ENCODE peak calls at places on chromosome 22, in nine cellular contexts. One of them, this sample, is unnamed. For H3K4me1, the result is how much of the 10 kb centered on the place peaks cover.

GRCh38 chr22:45830531-45831245 is 146.3 kb downstream of the WNT7B start:
- DNase-seq in neural progenitor cell: no peak
- DNase-seq in GM23338: no peak
- DNase-seq in HCT116: no peak
- DNase-seq in GM23248: peak
- DNase-seq in PC-3: peak
- DNase-seq in SK-N-SH: no peak
- DNase-seq in MM.1S: no peak
- DNase-seq in OCI-LY7: no peak
- DNase-seq in this sample: no peak

GRCh38 chr22:35872451-35872850 is 154.8 kb downstream of the APOL5 start:
- DNase-seq in MM.1S: no peak
- DNase-seq in HCT116: no peak
- DNase-seq in PC-3: no peak
- DNase-seq in GM23338: no peak
- DNase-seq in OCI-LY7: no peak
- DNase-seq in neural progenitor cell: no peak
- DNase-seq in SK-N-SH: no peak
- DNase-seq in GM23248: no peak
- DNase-seq in this sample: no peak

GRCh38 chr22:42979606-42980005 is 35.3 kb downstream of the PACSIN2 start:
- DNase-seq in GM23338: no peak
- DNase-seq in SK-N-SH: no peak
- DNase-seq in neural progenitor cell: no peak
- DNase-seq in MM.1S: no peak
- DNase-seq in PC-3: no peak
- DNase-seq in HCT116: no peak
- DNase-seq in OCI-LY7: no peak
- DNase-seq in GM23248: no peak
- DNase-seq in this sample: no peak

GRCh38 chr22:47275479-47276218 is 513.2 kb downstream of the TBC1D22A start:
- DNase-seq in GM23248: no peak
- DNase-seq in GM23338: no peak
- DNase-seq in HCT116: no peak
- DNase-seq in neural progenitor cell: no peak
- DNase-seq in SK-N-SH: no peak
- DNase-seq in PC-3: peak
- DNase-seq in OCI-LY7: no peak
- DNase-seq in MM.1S: no peak
- DNase-seq in this sample: no peak

GRCh38 chr22:35409783-35410662 is 10.1 kb downstream of the MCM5 start:
- DNase-seq in OCI-LY7: peak
- DNase-seq in SK-N-SH: no peak
- DNase-seq in PC-3: no peak
- DNase-seq in HCT116: no peak
- DNase-seq in GM23248: no peak
- DNase-seq in MM.1S: no peak
- DNase-seq in neural progenitor cell: no peak
- DNase-seq in GM23338: no peak
- DNase-seq in this sample: no peak

GRCh38 chr22:32712644-32713355 is 88.7 kb upstream of the TIMP3 start:
- DNase-seq in neural progenitor cell: no peak
- DNase-seq in HCT116: no peak
- DNase-seq in OCI-LY7: no peak
- DNase-seq in GM23248: peak
- DNase-seq in MM.1S: no peak
- DNase-seq in PC-3: no peak
- DNase-seq in SK-N-SH: no peak
- DNase-seq in GM23338: no peak
- DNase-seq in this sample: no peak

GRCh38 chr22:34814260-34814659 is 251.7 kb upstream of the ISX start:
- DNase-seq in GM23338: no peak
- DNase-seq in OCI-LY7: no peak
- DNase-seq in MM.1S: no peak
- DNase-seq in SK-N-SH: no peak
- DNase-seq in HCT116: no peak
- DNase-seq in neural progenitor cell: no peak
- DNase-seq in PC-3: no peak
- DNase-seq in GM23248: no peak
- DNase-seq in this sample: peak

GRCh38 chr22:49934891-49935557 is 16.6 kb downstream of the CRELD2 start:
- DNase-seq in SK-N-SH: peak
- DNase-seq in HCT116: no peak
- DNase-seq in GM23248: peak
- DNase-seq in GM23338: peak
- DNase-seq in neural progenitor cell: peak
- DNase-seq in OCI-LY7: peak
- DNase-seq in PC-3: no peak
- DNase-seq in MM.1S: peak
- DNase-seq in this sample: peak

GRCh38 chr22:45638834-45639746 is 32.5 kb upstream of the ATXN10 start:
- DNase-seq in GM23338: peak
- DNase-seq in PC-3: peak
- DNase-seq in OCI-LY7: no peak
- DNase-seq in SK-N-SH: no peak
- DNase-seq in MM.1S: no peak
- DNase-seq in neural progenitor cell: no peak
- DNase-seq in HCT116: peak
- DNase-seq in GM23248: peak
- DNase-seq in this sample: peak

GRCh38 chr22:49667236-49667635 is 160.4 kb downstream of the BRD1 start:
- DNase-seq in MM.1S: no peak
- DNase-seq in GM23338: no peak
- DNase-seq in SK-N-SH: no peak
- DNase-seq in neural progenitor cell: no peak
- DNase-seq in HCT116: no peak
- DNase-seq in OCI-LY7: peak
- DNase-seq in GM23248: no peak
- DNase-seq in PC-3: no peak
- DNase-seq in this sample: no peak

GRCh38 chr22:50630376-50630775 is 2.4 kb upstream of the ARSA start:
- DNase-seq in PC-3: no peak
- DNase-seq in GM23248: no peak
- DNase-seq in HCT116: no peak
- DNase-seq in OCI-LY7: no peak
- DNase-seq in GM23338: no peak
- DNase-seq in SK-N-SH: no peak
- DNase-seq in neural progenitor cell: no peak
- DNase-seq in MM.1S: no peak
- DNase-seq in this sample: no peak

GRCh38 chr22:27378343-27378800 is 423.2 kb downstream of the MN1 start:
- DNase-seq in GM23248: no peak
- DNase-seq in PC-3: no peak
- DNase-seq in HCT116: no peak
- DNase-seq in GM23338: no peak
- DNase-seq in MM.1S: no peak
- DNase-seq in SK-N-SH: no peak
- DNase-seq in OCI-LY7: no peak
- DNase-seq in neural progenitor cell: peak
- DNase-seq in this sample: no peak

GRCh38 chr22:21450858-21451331 is 16.3 kb upstream of the TMEM191C start:
- DNase-seq in OCI-LY7: no peak
- DNase-seq in HCT116: no peak
- DNase-seq in MM.1S: no peak
- DNase-seq in PC-3: no peak
- DNase-seq in SK-N-SH: no peak
- DNase-seq in GM23248: no peak
- DNase-seq in GM23338: no peak
- DNase-seq in neural progenitor cell: no peak
- DNase-seq in this sample: no peak
- TF ChIP-seq EZH2phosphoT487 in OCI-LY7: no peak
- TF ChIP-seq EZH2phosphoT487 in HCT116: no peak
- TF ChIP-seq EZH2phosphoT487 in MM.1S: no peak
- TF ChIP-seq EZH2phosphoT487 in PC-3: no peak
- TF ChIP-seq EZH2phosphoT487 in SK-N-SH: no peak
- TF ChIP-seq EZH2phosphoT487 in GM23248: no peak
- TF ChIP-seq EZH2phosphoT487 in GM23338: no peak
- TF ChIP-seq EZH2phosphoT487 in neural progenitor cell: no peak
- TF ChIP-seq EZH2phosphoT487 in this sample: no peak

DNA sequence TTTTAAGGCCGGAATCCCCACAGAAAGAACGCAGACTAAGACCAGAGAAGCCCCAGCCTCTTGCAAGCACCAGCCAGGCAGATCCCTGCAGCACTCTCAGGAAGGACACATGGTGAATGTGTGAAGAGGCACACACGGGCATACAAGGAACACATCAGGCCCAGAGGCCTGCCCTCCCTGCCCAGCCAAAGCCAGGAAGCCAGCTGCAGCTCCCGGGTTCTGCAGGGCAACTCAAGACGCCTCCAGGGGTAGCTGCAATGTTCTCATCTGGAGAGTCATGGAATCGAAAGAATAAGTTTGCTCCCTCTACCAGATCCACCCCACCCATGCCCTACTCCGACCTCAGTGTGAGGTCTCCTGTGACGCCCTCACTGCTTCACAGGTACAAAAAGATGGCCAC is 2.3 kb downstream of the DGCR2 start:
- DNase-seq in MM.1S: no peak
- DNase-seq in SK-N-SH: no peak
- DNase-seq in PC-3: no peak
- DNase-seq in GM23248: no peak
- DNase-seq in GM23338: no peak
- DNase-seq in OCI-LY7: no peak
- DNase-seq in HCT116: no peak
- DNase-seq in neural progenitor cell: no peak
- DNase-seq in this sample: no peak
- H3K4me1 ChIP-seq in MM.1S: under half
- H3K4me1 ChIP-seq in SK-N-SH: under half
- H3K4me1 ChIP-seq in PC-3: under half
- H3K4me1 ChIP-seq in GM23248: under half
- H3K4me1 ChIP-seq in GM23338: under half
- H3K4me1 ChIP-seq in OCI-LY7: half or more
- H3K4me1 ChIP-seq in HCT116: under half
- H3K4me1 ChIP-seq in neural progenitor cell: under half
- H3K4me1 ChIP-seq in this sample: under half

GRCh38 chr22:29855611-29856181 is 17.6 kb upstream of the ASCC2 start:
- DNase-seq in SK-N-SH: no peak
- DNase-seq in PC-3: no peak
- DNase-seq in HCT116: no peak
- DNase-seq in OCI-LY7: no peak
- DNase-seq in GM23248: peak
- DNase-seq in MM.1S: no peak
- DNase-seq in neural progenitor cell: no peak
- DNase-seq in GM23338: no peak
- DNase-seq in this sample: no peak
- H3K4me3 ChIP-seq in SK-N-SH: no peak
- H3K4me3 ChIP-seq in PC-3: no peak
- H3K4me3 ChIP-seq in HCT116: no peak
- H3K4me3 ChIP-seq in OCI-LY7: no peak
- H3K4me3 ChIP-seq in GM23248: no peak
- H3K4me3 ChIP-seq in MM.1S: no peak
- H3K4me3 ChIP-seq in neural progenitor cell: no peak
- H3K4me3 ChIP-seq in GM23338: no peak
- H3K4me3 ChIP-seq in this sample: no peak

DNA sequence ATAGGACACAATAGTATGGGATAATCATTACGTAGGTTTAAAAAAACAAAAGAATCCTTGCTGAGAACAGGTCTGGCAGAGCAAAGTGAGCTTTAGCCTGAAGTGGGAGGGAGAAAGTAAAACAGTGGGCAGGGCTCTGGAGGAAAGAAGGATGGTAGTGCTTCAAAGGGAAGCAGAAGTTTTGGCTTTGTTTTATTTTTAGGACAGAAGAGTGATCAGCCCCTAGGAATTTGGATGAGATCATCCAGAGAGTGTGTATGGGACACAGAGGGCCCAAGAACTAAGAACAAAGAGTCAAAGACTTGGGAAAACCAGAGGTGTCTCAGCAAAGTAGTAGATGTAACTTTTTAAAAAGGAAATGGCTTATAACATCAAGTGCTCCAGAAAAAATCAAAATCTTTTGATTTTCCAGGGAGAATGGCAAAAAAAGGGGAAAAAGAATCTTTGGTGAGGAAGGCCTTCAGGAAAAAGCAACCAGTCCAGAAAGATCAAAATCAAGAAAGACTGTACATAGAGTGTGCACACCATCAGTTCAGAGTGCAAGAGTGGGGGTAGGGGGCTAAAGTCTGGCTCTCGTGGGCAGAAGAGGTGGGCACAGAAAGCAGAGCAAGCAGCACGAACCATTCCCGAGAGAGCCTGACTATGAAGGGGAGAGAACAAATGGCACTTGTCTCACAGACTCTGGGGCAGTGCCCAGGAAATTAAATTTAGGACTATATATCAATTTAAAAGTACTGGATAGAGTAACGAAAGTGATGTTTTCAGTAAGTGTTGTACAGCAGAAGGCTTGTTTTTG is 30.1 kb downstream of the MAPK1 start:
- DNase-seq in HCT116: peak
- DNase-seq in SK-N-SH: no peak
- DNase-seq in OCI-LY7: no peak
- DNase-seq in MM.1S: no peak
- DNase-seq in GM23338: peak
- DNase-seq in GM23248: peak
- DNase-seq in PC-3: peak
- DNase-seq in neural progenitor cell: peak
- DNase-seq in this sample: peak
- TF ChIP-seq EZH2phosphoT487 in HCT116: no peak
- TF ChIP-seq EZH2phosphoT487 in SK-N-SH: no peak
- TF ChIP-seq EZH2phosphoT487 in OCI-LY7: no peak
- TF ChIP-seq EZH2phosphoT487 in MM.1S: no peak
- TF ChIP-seq EZH2phosphoT487 in GM23338: no peak
- TF ChIP-seq EZH2phosphoT487 in GM23248: no peak
- TF ChIP-seq EZH2phosphoT487 in PC-3: no peak
- TF ChIP-seq EZH2phosphoT487 in neural progenitor cell: no peak
- TF ChIP-seq EZH2phosphoT487 in this sample: no peak

GRCh38 chr22:38964306-38964705 is 6.9 kb downstream of the APOBEC3A start:
- DNase-seq in neural progenitor cell: no peak
- DNase-seq in PC-3: no peak
- DNase-seq in GM23338: no peak
- DNase-seq in MM.1S: no peak
- DNase-seq in GM23248: no peak
- DNase-seq in SK-N-SH: no peak
- DNase-seq in HCT116: no peak
- DNase-seq in OCI-LY7: no peak
- DNase-seq in this sample: no peak
- H3K4me1 ChIP-seq in neural progenitor cell: under half
- H3K4me1 ChIP-seq in PC-3: under half
- H3K4me1 ChIP-seq in GM23338: under half
- H3K4me1 ChIP-seq in MM.1S: under half
- H3K4me1 ChIP-seq in GM23248: under half
- H3K4me1 ChIP-seq in SK-N-SH: under half
- H3K4me1 ChIP-seq in HCT116: under half
- H3K4me1 ChIP-seq in OCI-LY7: under half
- H3K4me1 ChIP-seq in this sample: under half

This sample was measured in hepatocyte.